ENCODE peak calls at places on chromosomes 7 and 10, in eight cellular contexts. X is heart left ventricle; D is sigmoid colon; L is tibial artery; B is AG04450; W is coronary artery; Q is CD4-positive, alpha-beta memory T cell; Y is brain microvascular endothelial cell. V is an unnamed sample.
A peak's percentile ranks its signal among the peaks of the same experiment; 100 is the strongest.

GRCh38 chr10:3622427-3622826 is 162.6 kb downstream of the KLF6 start:
- DNase-seq in X (no peak), D (no peak), L (no peak), B (no peak), W (no peak), Q (no peak), Y (no peak), V (no peak)

GRCh38 chr7:28395806-28396205 is 16.5 kb upstream of the CREB5 start:
- DNase-seq in X (no peak), D (no peak), L (no peak), B (no peak), W (no peak), Q (no peak), Y (no peak), V (no peak)

GRCh38 chr7:26993816-26994810 is 101.7 kb downstream of the HOXA1 start:
- DNase-seq in X (no peak), D (no peak), L (no peak), B (no peak), W (no peak), Q (no peak), Y (no peak), V (no peak)

GRCh38 chr10:61760943-61761824 is 98.5 kb downstream of the CABCOCO1 start:
- DNase-seq in X (no peak), D (no peak), L (no peak), B (peak; percentile 36), W (no peak), Q (no peak), Y (peak; percentile 60), V (no peak)

GRCh38 chr7:142181966-142182365 is 70.4 kb downstream of the MGAM2 start:
- DNase-seq in X (no peak), D (no peak), L (no peak), B (no peak), W (no peak), Q (no peak), Y (no peak), V (no peak)

GRCh38 chr10:49151481-49151880 is 17.7 kb upstream of the FAM170B start:
- DNase-seq in X (no peak), D (no peak), L (no peak), B (no peak), W (no peak), Q (no peak), Y (no peak), V (no peak)

GRCh38 chr7:107304636-107305035 is 135.8 kb downstream of the HBP1 start:
- DNase-seq in X (no peak), D (no peak), L (no peak), B (no peak), W (no peak), Q (no peak), Y (no peak), V (no peak)

GRCh38 chr7:73504920-73505319 is 17.2 kb downstream of the BAZ1B start:
- DNase-seq in X (no peak), D (no peak), L (no peak), B (no peak), W (no peak), Q (no peak), Y (no peak), V (no peak)

GRCh38 chr10:87505366-87506113 is 847 bp downstream of the MINPP1 start:
- DNase-seq in X (peak; percentile 69), D (peak; percentile 72), L (no peak), B (no peak), W (peak; percentile 77), Q (peak; percentile 29), Y (peak; percentile 45), V (no peak)

GRCh38 chr10:124717358-124717757 is 26.8 kb downstream of the FAM53B start:
- DNase-seq in X (no peak), D (no peak), L (no peak), B (no peak), W (no peak), Q (no peak), Y (no peak), V (no peak)

DNA sequence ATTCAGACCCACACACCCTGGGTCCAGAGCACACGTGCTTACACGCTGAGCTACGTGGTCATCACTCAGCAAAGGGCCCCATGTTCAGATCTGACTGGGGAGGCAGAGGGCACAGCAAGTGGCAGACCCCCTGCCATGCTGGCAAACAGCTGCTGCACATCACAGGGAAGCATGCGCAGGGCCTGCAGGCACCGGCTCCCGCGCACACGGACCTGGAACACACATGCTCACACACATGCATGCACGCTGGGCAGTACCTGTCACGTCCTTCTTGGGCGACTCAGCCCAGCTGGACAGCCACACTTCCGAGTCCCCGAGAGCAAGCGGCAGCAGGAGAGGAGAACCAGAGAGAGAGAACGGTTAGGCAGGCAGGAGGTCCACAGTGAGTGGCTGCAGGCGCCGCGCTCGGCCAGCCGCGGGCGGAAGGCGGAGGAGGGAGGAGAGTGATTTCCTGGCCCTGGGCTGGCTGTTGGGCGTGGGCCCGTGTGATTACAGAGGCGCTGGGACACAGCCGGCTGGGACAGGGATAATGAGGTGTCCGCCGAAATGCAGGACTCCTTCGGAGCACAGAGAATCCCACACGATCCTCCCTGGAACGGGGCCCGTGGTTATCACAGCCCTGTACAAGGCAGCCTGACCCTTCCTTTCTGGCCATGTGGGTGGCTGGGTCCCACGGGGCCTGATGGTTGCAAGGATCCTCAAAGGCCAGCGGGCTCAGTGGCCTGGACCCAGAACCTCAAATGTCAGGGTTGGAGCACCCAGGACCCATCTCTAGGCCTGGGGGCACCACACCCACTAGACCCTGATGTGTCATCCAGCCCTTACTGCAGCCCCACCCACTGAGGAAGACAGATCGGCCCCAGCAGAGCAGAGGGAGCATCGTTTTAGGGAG is 175.1 kb downstream of the NEURL1 start:
- DNase-seq in X (peak; percentile 90), D (peak; percentile 91), L (peak; percentile 86), B (no peak), W (peak; percentile 86), Q (no peak), Y (peak; percentile 47), V (no peak)
- H3K27ac ChIP-seq in X (peak overlapping the region; percentile 66), D (peak overlapping the region; percentile 60), L (peak overlapping the region; percentile 39), B (peak overlapping the region; percentile 39), W (peak overlapping the region; percentile 80), Q (no peak overlapping the region), Y (peak overlapping the region; percentile 68), V (peak overlapping the region; percentile 70)

DNA sequence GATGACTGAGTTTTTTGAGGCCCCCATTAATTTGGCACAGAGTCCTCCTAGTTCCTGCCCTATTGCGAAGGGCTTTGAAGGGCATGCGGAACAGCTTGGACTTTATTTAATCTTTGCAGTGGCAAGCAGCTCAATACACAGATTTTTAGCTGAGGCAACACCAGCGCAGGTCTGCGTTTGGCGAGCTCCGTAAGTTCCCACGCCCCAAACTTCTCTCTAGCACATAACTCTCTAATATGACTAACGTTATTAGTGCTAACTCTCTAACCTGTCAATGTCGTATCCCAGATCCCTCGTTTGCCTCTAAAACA is 366 bp upstream of the TAF3 start:
- DNase-seq in X (no peak), D (no peak), L (no peak), B (no peak), W (no peak), Q (no peak), Y (no peak), V (no peak)
- H3K27ac ChIP-seq in X (peak overlapping the region; percentile 83), D (peak overlapping the region; percentile 83), L (peak overlapping the region; percentile 78), B (no peak overlapping the region), W (peak overlapping the region; percentile 82), Q (peak overlapping the region; percentile 59), Y (peak overlapping the region; percentile 45), V (peak overlapping the region; percentile 66)

GRCh38 chr7:103149808-103150180 is 895 bp upstream of the NAPEPLD start:
- DNase-seq in X (no peak), D (no peak), L (no peak), B (no peak), W (no peak), Q (no peak), Y (no peak), V (no peak)

GRCh38 chr7:103154042-103154441 is 5.1 kb upstream of the NAPEPLD start:
- DNase-seq in X (no peak), D (no peak), L (no peak), B (no peak), W (no peak), Q (no peak), Y (no peak), V (no peak)

GRCh38 chr7:103148994-103149807 is at the start of gene NAPEPLD:
- DNase-seq in X (peak; percentile 94), D (peak; percentile 93), L (peak; percentile 93), B (peak; percentile 71), W (peak; percentile 92), Q (peak; percentile 86), Y (peak; percentile 84), V (peak; percentile 87)

GRCh38 chr7:103148131-103148993 is 537 bp downstream of the NAPEPLD start:
- DNase-seq in X (no peak), D (no peak), L (no peak), B (no peak), W (no peak), Q (no peak), Y (no peak), V (no peak)

DNA sequence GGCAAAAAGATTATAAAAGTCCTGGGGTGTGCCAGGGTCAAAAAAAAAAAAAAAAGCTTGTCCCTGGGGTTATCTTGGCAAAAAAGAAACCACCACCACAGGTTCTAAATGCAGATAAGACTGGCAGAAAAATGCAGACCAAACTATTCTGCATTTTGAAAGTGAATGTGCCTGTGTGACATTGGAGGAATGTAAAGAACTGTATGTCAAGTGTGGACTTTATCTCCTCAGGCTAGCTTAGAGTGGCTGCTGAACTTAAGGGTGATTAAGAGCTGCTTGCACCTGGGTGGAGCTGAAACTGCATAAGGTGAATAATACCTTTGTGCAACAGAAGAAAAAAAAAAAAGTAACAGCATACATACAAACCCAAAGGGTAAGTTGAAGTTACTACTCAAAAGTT is 1.3 kb upstream of the NAPEPLD start:
- DNase-seq in X (no peak), D (no peak), L (no peak), B (no peak), W (no peak), Q (no peak), Y (no peak), V (no peak)
- H3K27ac ChIP-seq in X (no peak overlapping the region), D (no peak overlapping the region), L (no peak overlapping the region), B (no peak overlapping the region), W (no peak overlapping the region), Q (no peak overlapping the region), Y (no peak overlapping the region), V (no peak overlapping the region)

GRCh38 chr10:5894458-5894857 is 4.4 kb downstream of the FBH1 start:
- DNase-seq in X (no peak), D (no peak), L (no peak), B (no peak), W (no peak), Q (no peak), Y (no peak), V (no peak)

GRCh38 chr10:5896208-5896607 is 6.2 kb downstream of the FBH1 start:
- DNase-seq in X (no peak), D (no peak), L (peak; percentile 16), B (no peak), W (no peak), Q (no peak), Y (no peak), V (no peak)

GRCh38 chr10:5895804-5896203 is 5.8 kb downstream of the FBH1 start:
- DNase-seq in X (no peak), D (no peak), L (peak; percentile 29), B (no peak), W (no peak), Q (no peak), Y (no peak), V (no peak)

GRCh38 chr10:5895365-5895764 is 5.3 kb downstream of the FBH1 start:
- DNase-seq in X (no peak), D (no peak), L (no peak), B (no peak), W (no peak), Q (no peak), Y (no peak), V (no peak)

DNA sequence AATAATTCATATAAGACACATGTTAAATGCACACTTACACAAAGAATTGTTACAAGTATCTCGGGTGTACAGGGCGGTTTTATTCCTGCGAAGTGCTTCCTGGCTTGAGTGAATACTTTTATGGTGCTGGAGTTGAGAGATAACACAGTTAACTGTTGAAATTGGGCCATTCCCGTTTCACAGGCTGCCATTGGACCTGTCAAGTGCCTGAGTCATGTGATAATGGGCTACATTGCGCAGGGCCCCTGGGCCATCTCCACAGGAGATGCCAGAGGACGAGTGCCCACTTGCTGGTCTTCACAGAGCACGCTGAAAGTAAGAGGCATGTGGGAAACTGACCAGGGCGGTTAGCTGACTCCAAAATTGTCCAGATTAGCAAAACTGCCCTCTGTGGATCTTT is 4.8 kb downstream of the FBH1 start:
- DNase-seq in X (peak; percentile 82), D (no peak), L (peak; percentile 32), B (no peak), W (no peak), Q (no peak), Y (no peak), V (no peak)
- H3K27ac ChIP-seq in X (peak overlapping the region; percentile 38), D (no peak overlapping the region), L (no peak overlapping the region), B (no peak overlapping the region), W (no peak overlapping the region), Q (no peak overlapping the region), Y (no peak overlapping the region), V (no peak overlapping the region)